ENCODE peak calls at places on chromosomes 12 and 14, in nine cellular contexts. A, E, S, L, D, Q, U, V and N are unnamed samples.

GRCh38 chr12:108638141-108638823 is 4.6 kb upstream of the SELPLG start:
- DNase-seq in V (peak; percentile 55), L (no peak), S (no peak), E (no peak), D (no peak), Q (peak; percentile 30), A (no peak), U (no peak), N (peak; percentile 91)

GRCh38 chr12:104281636-104282035 is 21.9 kb upstream of the EID3 start:
- DNase-seq in Q (no peak), V (no peak), S (no peak), D (no peak), L (no peak), E (no peak), A (no peak), U (no peak), N (no peak)

GRCh38 chr12:92845320-92845719 is 83.8 kb downstream of the EEA1 start:
- DNase-seq in A (no peak), S (no peak), V (no peak), L (no peak), E (no peak), D (no peak), U (no peak), Q (no peak), N (no peak)

GRCh38 chr12:54622463-54623183 is 12.1 kb downstream of the LACRT start:
- DNase-seq in A (no peak), U (no peak), E (no peak), S (no peak), Q (no peak), L (peak; percentile 19), V (no peak), D (no peak), N (no peak)

GRCh38 chr14:102407258-102407657 is 44.5 kb downstream of the TECPR2 start:
- DNase-seq in A (no peak), S (no peak), D (no peak), E (no peak), U (no peak), Q (no peak), V (no peak), L (no peak), N (no peak)

GRCh38 chr12:40446385-40446784 is 221.6 kb downstream of the LRRK2 start:
- DNase-seq in E (peak; percentile 22), S (no peak), A (peak; percentile 3), L (peak; percentile 55), V (no peak), Q (no peak), U (no peak), D (no peak), N (peak; percentile 37)

GRCh38 chr12:40104461-40105264 is 1.2 kb downstream of the SLC2A13 start:
- DNase-seq in S (peak; percentile 27), Q (no peak), D (no peak), A (no peak), V (no peak), L (no peak), E (peak; percentile 23), U (no peak), N (peak; percentile 26)

GRCh38 chr12:50174971-50175715 is 8.0 kb upstream of the CERS5 start:
- DNase-seq in L (peak; percentile 61), S (no peak), V (no peak), D (peak; percentile 19), E (peak; percentile 45), Q (peak; percentile 65), U (peak; percentile 37), A (peak; percentile 86), N (peak; percentile 83)

GRCh38 chr12:55818140-55818728 is 393 bp downstream of the ORMDL2 start:
- DNase-seq in V (no peak), U (no peak), Q (no peak), E (peak; percentile 58), A (peak; percentile 18), L (no peak), S (no peak), D (no peak), N (no peak)

GRCh38 chr12:29921307-29921706 is 137.6 kb upstream of the TMTC1 start:
- DNase-seq in E (no peak), V (no peak), L (no peak), U (no peak), S (no peak), D (no peak), Q (no peak), A (peak; percentile 29), N (no peak)

GRCh38 chr12:112904571-112904970 is 2.2 kb upstream of the OAS1 start:
- DNase-seq in S (no peak), V (no peak), E (no peak), L (no peak), U (no peak), A (peak; percentile 40), Q (no peak), D (no peak), N (no peak)